ENCODE peak calls at places on chromosomes 4 and X, in eight cellular contexts. T is HFF-Myc; G is RWPE1; U is activated CD8-positive, alpha-beta T cell treated with anti-CD3 and anti-CD28 coated beads for 36 hours; Q is neural progenitor cell; R is GM10248; M is left ventricle myocardium inferior; Y is testis. B is an unnamed sample.
A peak's percentile ranks its signal among the peaks of the same experiment; 100 is the strongest.

GRCh38 chr4:84877051-84877833 is 89.2 kb downstream of the WDFY3 start:
- DNase-seq in R (no peak), Y (no peak), Q (no peak), T (no peak), U (no peak), G (no peak), M (no peak), B (no peak)

GRCh38 chr4:154551872-154552686 is 1.9 kb upstream of the PLRG1 start:
- DNase-seq in Q (peak; percentile 72), M (peak; percentile 55), R (peak; percentile 57), Y (peak; percentile 85), U (peak; percentile 81), G (peak; percentile 71), T (peak; percentile 44), B (peak; percentile 70)

GRCh38 chrX:95076449-95076848 is 1402.4 kb downstream of the FAM133A start:
- DNase-seq in M (no peak), R (no peak), Y (no peak), U (peak; percentile 4), T (no peak), G (no peak), Q (peak; percentile 67), B (peak; percentile 5)

GRCh38 chrX:45775462-45775861 is 574.8 kb upstream of the DIPK2B start:
- DNase-seq in R (no peak), U (no peak), Q (no peak), Y (no peak), M (no peak), T (no peak), G (peak; percentile 35), B (no peak)

GRCh38 chr4:168955674-168956073 is 54.4 kb downstream of the CBR4 start:
- DNase-seq in Q (no peak), U (no peak), Y (no peak), M (no peak), R (no peak), G (no peak), T (no peak), B (no peak)

GRCh38 chr4:52951016-52951415 is 88.9 kb downstream of the RASL11B start:
- DNase-seq in Q (no peak), M (no peak), R (no peak), Y (no peak), U (no peak), G (no peak), T (no peak), B (no peak)

GRCh38 chr4:57080781-57081650 is 29.2 kb downstream of the IGFBP7 start:
- DNase-seq in M (no peak), Q (no peak), T (peak; percentile 91), R (no peak), U (no peak), Y (no peak), G (peak; percentile 93), B (peak; percentile 9)

GRCh38 chrX:154749856-154750255 is 1.0 kb downstream of the GAB3 start:
- DNase-seq in U (no peak), Q (no peak), M (no peak), R (no peak), G (no peak), Y (no peak), T (no peak), B (no peak)

GRCh38 chrX:53429755-53430154 is 4.4 kb downstream of the HSD17B10 start:
- DNase-seq in M (no peak), Q (no peak), Y (no peak), R (no peak), U (no peak), G (no peak), T (no peak), B (no peak)

GRCh38 chrX:9578083-9578779 is 113.4 kb downstream of the TBL1X start:
- DNase-seq in T (no peak), U (no peak), M (no peak), Y (no peak), Q (no peak), G (no peak), R (no peak), B (no peak)

GRCh38 chr4:111037591-111037990 is 414.7 kb upstream of the PITX2 start:
- DNase-seq in T (no peak), R (no peak), Q (no peak), G (no peak), Y (no peak), U (no peak), M (no peak), B (no peak)

GRCh38 chr4:26330186-26330787 is 9.5 kb downstream of the RBPJ start:
- DNase-seq in R (peak; percentile 53), Y (no peak), U (no peak), T (no peak), Q (peak; percentile 66), G (peak; percentile 38), M (no peak), B (peak; percentile 19)

GRCh38 chr4:2273221-2273620 is 11.3 kb upstream of the MXD4 start:
- DNase-seq in Q (no peak), Y (peak; percentile 73), R (no peak), M (no peak), G (no peak), U (no peak), T (no peak), B (no peak)
- TF ChIP-seq CTCF in Q (no peak), Y (no peak), R (no peak), M (no peak), G (no peak), U (no peak), T (no peak), B (no peak)

DNA sequence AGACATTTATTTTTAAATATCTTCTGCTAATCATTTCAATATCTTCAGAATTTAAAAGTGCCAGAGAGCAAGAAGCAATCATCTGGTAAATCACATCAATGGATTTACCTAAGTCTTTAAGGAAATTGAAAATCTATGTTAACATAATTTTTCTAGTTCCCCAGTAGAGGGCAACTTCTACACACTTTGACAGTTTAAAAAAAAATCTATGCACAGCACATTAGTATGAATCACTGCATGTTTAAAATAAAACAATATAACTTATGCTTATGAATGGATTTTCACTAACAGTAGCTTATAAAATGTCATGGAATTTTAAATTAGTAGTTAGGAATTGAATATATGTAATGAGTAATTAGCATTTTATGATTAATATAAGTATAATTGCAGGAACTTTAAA is 126.5 kb downstream of the REELD1 start:
- DNase-seq in R (no peak), T (no peak), M (no peak), Y (no peak), U (no peak), G (peak; percentile 16), Q (no peak), B (no peak)
- TF ChIP-seq CTCF in R (peak; percentile 27), T (peak; percentile 19), M (peak; percentile 58), Y (no peak), U (peak; percentile 48), G (peak; percentile 57), Q (peak; percentile 58), B (peak; percentile 61)

DNA sequence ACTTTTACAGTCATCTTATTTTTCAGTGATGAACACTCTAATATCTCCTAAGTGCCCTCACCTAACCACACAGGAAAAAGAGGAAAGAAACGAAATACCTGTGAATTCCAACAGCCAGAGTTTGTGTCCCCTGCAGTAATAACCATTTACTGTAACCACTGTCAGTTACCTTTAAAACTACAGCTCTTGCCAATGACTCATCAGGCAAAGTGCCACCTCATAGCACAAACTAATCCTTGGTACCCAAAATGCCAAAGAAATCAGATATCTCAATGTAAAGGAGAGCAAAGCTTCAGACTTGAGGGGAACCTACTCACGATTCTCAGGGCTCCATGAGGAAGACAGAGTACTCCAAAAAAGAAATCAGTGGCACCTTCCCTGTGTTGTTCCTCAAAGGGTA is 146.5 kb downstream of the NDST3 start:
- DNase-seq in Y (no peak), U (no peak), R (no peak), Q (no peak), T (no peak), G (no peak), M (no peak), B (no peak)
- TF ChIP-seq CTCF in Y (no peak), U (no peak), R (no peak), Q (no peak), T (no peak), G (no peak), M (no peak), B (no peak)

DNA sequence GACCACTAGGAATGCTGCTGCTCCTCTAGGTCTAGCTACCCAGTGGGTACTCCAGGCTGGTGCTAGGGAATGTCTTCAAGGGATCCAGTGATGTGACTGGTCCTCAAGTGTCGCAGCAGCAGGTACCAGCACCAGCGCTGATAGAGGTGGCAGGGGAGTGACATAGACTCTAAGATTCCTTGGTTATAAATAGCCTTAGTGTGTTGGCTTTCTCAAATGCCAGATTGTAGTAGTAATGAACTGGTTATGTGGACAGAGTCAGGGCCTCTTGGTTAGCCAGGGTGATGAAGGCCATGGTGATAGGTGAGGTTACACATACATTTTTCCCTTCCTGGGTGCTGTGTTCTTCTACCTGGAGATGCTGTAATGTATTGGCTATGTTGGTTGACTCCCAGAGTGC is 38.3 kb downstream of the DCLK2 start:
- DNase-seq in T (no peak), Q (no peak), M (no peak), Y (no peak), R (no peak), G (no peak), U (no peak), B (no peak)
- TF ChIP-seq CTCF in T (no peak), Q (no peak), M (no peak), Y (no peak), R (no peak), G (no peak), U (no peak), B (no peak)

GRCh38 chr4:40046311-40046980 is 10.2 kb upstream of the N4BP2 start:
- DNase-seq in T (no peak), Q (no peak), M (no peak), Y (no peak), R (peak; percentile 31), U (peak; percentile 83), G (no peak), B (no peak)
- TF ChIP-seq CTCF in T (no peak), Q (no peak), M (no peak), Y (no peak), R (no peak), U (no peak), G (no peak), B (no peak)

GRCh38 chrX:29422034-29422433 is 793.3 kb upstream of the MAGEB2 start:
- DNase-seq in U (no peak), Q (no peak), Y (no peak), T (no peak), M (no peak), G (no peak), R (no peak), B (no peak)
- TF ChIP-seq CTCF in U (no peak), Q (no peak), Y (no peak), T (no peak), M (no peak), G (no peak), R (no peak), B (no peak)